ENCODE peak calls at places on chromosomes 7 and 10, in four cellular contexts. D, B, Y and F are unnamed samples.

GRCh38 chr7:35878356-35878755 is 77.5 kb downstream of the SEPTIN7 start:
- DNase-seq in Y (no peak), D (no peak), B (no peak), F (no peak)

GRCh38 chr10:86922553-86922961 is 34.9 kb downstream of the MMRN2 start:
- DNase-seq in D (no peak), Y (no peak), B (no peak), F (no peak)

GRCh38 chr10:124646483-124647352 is 97.5 kb downstream of the FAM53B start:
- DNase-seq in Y (peak), D (peak), B (peak), F (no peak)

GRCh38 chr7:135361788-135362187 is 128.2 kb downstream of the STRA8 start:
- DNase-seq in D (no peak), Y (no peak), B (no peak), F (no peak)

GRCh38 chr10:93849605-93850004 is 44.2 kb upstream of the SLC35G1 start:
- DNase-seq in B (no peak), D (no peak), Y (no peak), F (no peak)

GRCh38 chr10:123301077-123301875 is 147.1 kb downstream of the BUB3 start:
- DNase-seq in Y (no peak), B (no peak), D (peak), F (no peak)

GRCh38 chr7:86411804-86412203 is 231.9 kb upstream of the GRM3 start:
- DNase-seq in B (no peak), Y (no peak), D (no peak), F (no peak)

GRCh38 chr7:56092789-56093531 is at the start of gene PHKG1:
- DNase-seq in B (peak), D (peak), Y (peak), F (peak)

GRCh38 chr7:79520543-79520942 is 67.1 kb upstream of the MAGI2 start:
- DNase-seq in B (no peak), Y (no peak), D (no peak), F (no peak)

DNA sequence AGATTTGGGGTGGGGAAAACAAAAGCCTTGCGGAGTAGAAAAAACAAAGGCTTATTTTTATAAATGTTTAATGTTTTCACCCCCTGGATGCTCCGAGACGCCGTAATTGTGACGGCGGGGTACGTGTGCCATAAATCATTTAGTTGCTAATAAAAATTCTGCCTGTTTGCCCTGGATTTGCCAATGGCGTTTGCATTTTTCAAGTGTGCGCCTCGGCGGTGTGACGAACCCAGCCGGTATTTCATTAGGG is 2.5 kb upstream of the TNRC18 start:
- DNase-seq in Y (no peak), D (no peak), B (no peak), F (no peak)
- H3K4me3 ChIP-seq in Y (peak), D (peak), B (peak), F (peak)

DNA sequence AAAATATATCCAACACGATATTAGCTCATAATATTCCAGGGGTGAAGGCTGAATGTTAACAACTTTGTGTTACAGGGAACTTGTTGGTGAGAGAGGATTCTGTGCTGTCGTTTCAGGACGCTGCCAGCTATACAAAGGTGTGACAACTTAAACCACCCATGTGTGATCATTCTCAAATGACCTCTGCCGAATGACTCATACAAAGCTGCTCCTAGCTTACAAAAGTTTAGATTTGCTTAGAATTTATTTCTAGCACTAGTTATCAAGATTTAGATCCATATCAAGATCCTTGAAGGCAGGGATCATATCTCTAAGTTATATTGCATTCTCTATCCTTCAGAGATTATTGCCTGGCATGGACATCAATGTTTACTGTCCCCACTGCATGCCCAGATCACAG is 65.3 kb downstream of the COBL start:
- DNase-seq in D (no peak), B (no peak), Y (no peak), F (no peak)
- H3K27ac ChIP-seq in D (peak), B (no peak), Y (no peak), F (no peak)

GRCh38 chr7:17501461-17502208 is 203.2 kb downstream of the AHR start:
- DNase-seq in Y (no peak), B (no peak), D (no peak), F (no peak)
- H3K4me3 ChIP-seq in Y (no peak), B (no peak), D (no peak), F (no peak)

GRCh38 chr7:22174574-22174953 is 182.4 kb downstream of the RAPGEF5 start:
- DNase-seq in Y (no peak), B (no peak), D (no peak), F (no peak)
- H3K27ac ChIP-seq in Y (no peak), B (no peak), D (peak), F (peak)

GRCh38 chr7:87543623-87544022 is 57.1 kb downstream of the ABCB1 start:
- DNase-seq in B (no peak), D (no peak), Y (no peak), F (no peak)

GRCh38 chr7:87545760-87546159 is 54.9 kb downstream of the ABCB1 start:
- DNase-seq in Y (no peak), B (no peak), D (no peak), F (no peak)

GRCh38 chr7:87552351-87552750 is 48.3 kb downstream of the ABCB1 start:
- DNase-seq in Y (no peak), B (no peak), D (no peak), F (no peak)

GRCh38 chr7:87548123-87548919 is 52.4 kb downstream of the ABCB1 start:
- DNase-seq in D (no peak), B (no peak), Y (no peak), F (no peak)
- H3K4me3 ChIP-seq in D (no peak), B (no peak), Y (no peak), F (no peak)

DNA sequence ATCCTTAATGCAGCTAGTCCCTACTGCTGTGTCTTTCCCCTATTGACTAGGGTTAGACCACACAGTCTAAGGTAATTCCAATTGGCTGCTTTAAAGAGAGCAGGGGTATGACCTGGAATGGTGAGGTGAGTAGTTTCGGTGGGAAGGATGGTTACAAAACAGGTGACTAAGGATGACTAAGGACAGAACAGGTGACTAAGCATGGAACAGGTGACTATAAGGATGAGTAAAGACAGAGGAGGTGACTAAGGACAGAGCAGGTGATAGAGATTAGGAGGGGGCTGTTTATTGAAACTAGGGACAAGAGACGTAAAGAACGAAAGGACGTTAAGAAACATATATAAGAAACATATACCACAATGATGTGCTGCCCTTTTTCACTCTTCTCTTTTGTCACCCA is 145.1 kb upstream of the TMEM106B start:
- DNase-seq in D (no peak), Y (no peak), B (no peak), F (no peak)
- H3K27ac ChIP-seq in D (no peak), Y (no peak), B (no peak), F (no peak)

GRCh38 chr10:2037246-2037645 is 299.9 kb upstream of the ADARB2 start:
- DNase-seq in Y (no peak), B (no peak), D (no peak), F (no peak)
- H3K4me3 ChIP-seq in Y (no peak), B (no peak), D (no peak), F (no peak)